ENCODE peak calls at places on chromosomes 3 and 15, in four cellular contexts. One of them, this sample, is unnamed.

GRCh38 chr3:45214061-45214680 is 11.9 kb downstream of the TMEM158 start:
- DNase-seq in T follicular helper cell: no peak
- DNase-seq in NCI-H1436 treated with DMSO at 0.1 percent for 48 hours: no peak
- DNase-seq in activated B cell treated with CpG ODN at 0.5 μM for 24 hours: no peak
- DNase-seq in this sample: no peak

GRCh38 chr3:31541102-31541501 is 8.4 kb downstream of the STT3B start:
- DNase-seq in T follicular helper cell: no peak
- DNase-seq in NCI-H1436 treated with DMSO at 0.1 percent for 48 hours: no peak
- DNase-seq in activated B cell treated with CpG ODN at 0.5 μM for 24 hours: no peak
- DNase-seq in this sample: no peak

GRCh38 chr15:63331456-63331855 is 50.2 kb downstream of the CA12 start:
- DNase-seq in T follicular helper cell: no peak
- DNase-seq in NCI-H1436 treated with DMSO at 0.1 percent for 48 hours: no peak
- DNase-seq in activated B cell treated with CpG ODN at 0.5 μM for 24 hours: no peak
- DNase-seq in this sample: no peak

GRCh38 chr15:58015565-58015964 is 49.9 kb downstream of the ALDH1A2 start:
- DNase-seq in T follicular helper cell: no peak
- DNase-seq in NCI-H1436 treated with DMSO at 0.1 percent for 48 hours: no peak
- DNase-seq in activated B cell treated with CpG ODN at 0.5 μM for 24 hours: no peak
- DNase-seq in this sample: no peak

GRCh38 chr3:115186351-115187148 is 39.5 kb upstream of the ZBTB20 start:
- DNase-seq in T follicular helper cell: no peak
- DNase-seq in NCI-H1436 treated with DMSO at 0.1 percent for 48 hours: no peak
- DNase-seq in activated B cell treated with CpG ODN at 0.5 μM for 24 hours: peak
- DNase-seq in this sample: no peak

GRCh38 chr3:179688847-179689246 is 36.0 kb downstream of the USP13 start:
- DNase-seq in T follicular helper cell: no peak
- DNase-seq in NCI-H1436 treated with DMSO at 0.1 percent for 48 hours: no peak
- DNase-seq in activated B cell treated with CpG ODN at 0.5 μM for 24 hours: no peak
- DNase-seq in this sample: no peak

GRCh38 chr15:89997079-89997478 is 4.0 kb upstream of the ZNF710 start:
- DNase-seq in T follicular helper cell: no peak
- DNase-seq in NCI-H1436 treated with DMSO at 0.1 percent for 48 hours: no peak
- DNase-seq in activated B cell treated with CpG ODN at 0.5 μM for 24 hours: no peak
- DNase-seq in this sample: no peak

GRCh38 chr15:95840004-95840403 is 490.5 kb upstream of the NR2F2 start:
- DNase-seq in T follicular helper cell: no peak
- DNase-seq in NCI-H1436 treated with DMSO at 0.1 percent for 48 hours: no peak
- DNase-seq in activated B cell treated with CpG ODN at 0.5 μM for 24 hours: no peak
- DNase-seq in this sample: peak

GRCh38 chr3:46017720-46018119 is 9.6 kb downstream of the XCR1 start:
- DNase-seq in T follicular helper cell: no peak
- DNase-seq in NCI-H1436 treated with DMSO at 0.1 percent for 48 hours: no peak
- DNase-seq in activated B cell treated with CpG ODN at 0.5 μM for 24 hours: no peak
- DNase-seq in this sample: no peak

GRCh38 chr3:34882764-34883163 is 756.6 kb upstream of the ARPP21 start:
- DNase-seq in T follicular helper cell: no peak
- DNase-seq in NCI-H1436 treated with DMSO at 0.1 percent for 48 hours: no peak
- DNase-seq in activated B cell treated with CpG ODN at 0.5 μM for 24 hours: no peak
- DNase-seq in this sample: no peak

GRCh38 chr3:38138347-38139190 is at the start of gene MYD88:
- DNase-seq in T follicular helper cell: peak
- DNase-seq in NCI-H1436 treated with DMSO at 0.1 percent for 48 hours: no peak
- DNase-seq in activated B cell treated with CpG ODN at 0.5 μM for 24 hours: peak
- DNase-seq in this sample: peak

GRCh38 chr3:39185959-39186691 is 6.3 kb downstream of the XIRP1 start:
- DNase-seq in T follicular helper cell: no peak
- DNase-seq in NCI-H1436 treated with DMSO at 0.1 percent for 48 hours: no peak
- DNase-seq in activated B cell treated with CpG ODN at 0.5 μM for 24 hours: no peak
- DNase-seq in this sample: no peak

GRCh38 chr3:125715651-125716050 is 120.4 kb upstream of the OSBPL11 start:
- DNase-seq in T follicular helper cell: no peak
- DNase-seq in NCI-H1436 treated with DMSO at 0.1 percent for 48 hours: no peak
- DNase-seq in activated B cell treated with CpG ODN at 0.5 μM for 24 hours: no peak
- DNase-seq in this sample: no peak

GRCh38 chr3:52841211-52841980 is 6.6 kb upstream of the MUSTN1 start:
- DNase-seq in T follicular helper cell: no peak
- DNase-seq in NCI-H1436 treated with DMSO at 0.1 percent for 48 hours: no peak
- DNase-seq in activated B cell treated with CpG ODN at 0.5 μM for 24 hours: no peak
- DNase-seq in this sample: no peak

GRCh38 chr3:43212914-43213611 is 73.3 kb upstream of the SNRK start:
- DNase-seq in T follicular helper cell: no peak
- DNase-seq in NCI-H1436 treated with DMSO at 0.1 percent for 48 hours: no peak
- DNase-seq in activated B cell treated with CpG ODN at 0.5 μM for 24 hours: no peak
- DNase-seq in this sample: no peak

GRCh38 chr15:39506146-39506545 is 74.7 kb upstream of the THBS1 start:
- DNase-seq in T follicular helper cell: no peak
- DNase-seq in NCI-H1436 treated with DMSO at 0.1 percent for 48 hours: no peak
- DNase-seq in activated B cell treated with CpG ODN at 0.5 μM for 24 hours: no peak
- DNase-seq in this sample: no peak

GRCh38 chr3:195738274-195739044 is 17.7 kb downstream of the MUC20 start:
- DNase-seq in T follicular helper cell: no peak
- DNase-seq in NCI-H1436 treated with DMSO at 0.1 percent for 48 hours: no peak
- DNase-seq in activated B cell treated with CpG ODN at 0.5 μM for 24 hours: no peak
- DNase-seq in this sample: no peak

GRCh38 chr15:70451861-70452653 is 311.3 kb downstream of the UACA start:
- DNase-seq in T follicular helper cell: peak
- DNase-seq in NCI-H1436 treated with DMSO at 0.1 percent for 48 hours: peak
- DNase-seq in activated B cell treated with CpG ODN at 0.5 μM for 24 hours: no peak
- DNase-seq in this sample: no peak

GRCh38 chr15:72341361-72341760 is 21.4 kb upstream of the CELF6 start:
- DNase-seq in T follicular helper cell: no peak
- DNase-seq in NCI-H1436 treated with DMSO at 0.1 percent for 48 hours: no peak
- DNase-seq in activated B cell treated with CpG ODN at 0.5 μM for 24 hours: no peak
- DNase-seq in this sample: no peak

GRCh38 chr3:72008226-72008996 is 223.5 kb upstream of the PROK2 start:
- DNase-seq in T follicular helper cell: no peak
- DNase-seq in NCI-H1436 treated with DMSO at 0.1 percent for 48 hours: no peak
- DNase-seq in activated B cell treated with CpG ODN at 0.5 μM for 24 hours: no peak
- DNase-seq in this sample: no peak

This sample was measured in thoracic aorta.